ENCODE peak calls at places on chromosomes 12 and 14, in seven cellular contexts. T, L, E, Z, A, M and G are unnamed samples.

GRCh38 chr12:104494137-104494815 is 37.5 kb downstream of the CHST11 start:
- DNase-seq in T (no peak), L (no peak), E (peak), M (no peak), A (peak), Z (no peak), G (peak)

GRCh38 chr12:53219956-53220856 is 11.8 kb downstream of the RARG start:
- DNase-seq in A (peak), Z (no peak), M (peak), T (peak), L (no peak), E (peak), G (peak)

GRCh38 chr12:40569626-40570179 is 122.5 kb upstream of the CNTN1 start:
- DNase-seq in T (peak), M (no peak), Z (no peak), E (no peak), L (no peak), A (peak), G (no peak)

GRCh38 chr12:107436376-107436775 is 249.2 kb upstream of the PWP1 start:
- DNase-seq in T (peak), A (peak), Z (peak), M (no peak), L (peak), E (no peak), G (peak)

GRCh38 chr14:50410016-50410530 is 13.4 kb upstream of the CDKL1 start:
- DNase-seq in Z (no peak), M (no peak), L (no peak), T (no peak), E (no peak), A (no peak), G (no peak)

GRCh38 chr14:22386924-22387775 is 201.9 kb downstream of the DAD1 start:
- DNase-seq in M (no peak), L (no peak), E (peak), Z (peak), A (peak), T (peak), G (peak)

GRCh38 chr12:131589966-131590365 is 120.9 kb upstream of the SFSWAP start:
- DNase-seq in T (no peak), A (no peak), E (no peak), L (no peak), Z (no peak), M (no peak), G (no peak)

GRCh38 chr14:103187911-103188310 is 64.7 kb downstream of the TNFAIP2 start:
- DNase-seq in A (no peak), Z (no peak), T (no peak), E (no peak), M (no peak), L (no peak), G (no peak)

GRCh38 chr12:46386360-46386867 is 13.8 kb upstream of the SLC38A2 start:
- DNase-seq in L (peak), Z (peak), A (peak), T (peak), M (no peak), E (no peak), G (peak)

GRCh38 chr14:77458249-77458950 is 507 bp downstream of the AHSA1 start:
- DNase-seq in M (peak), E (no peak), L (no peak), A (peak), T (peak), Z (no peak), G (peak)

GRCh38 chr12:57770734-57771133 is 1.2 kb downstream of the METTL1 start:
- DNase-seq in T (no peak), L (no peak), M (no peak), A (no peak), E (no peak), Z (no peak), G (no peak)
- H3K4me3 ChIP-seq in T (peak), L (no peak), M (no peak), A (no peak), E (no peak), Z (no peak), G (no peak)

GRCh38 chr12:7907009-7907408 is 29.0 kb downstream of the SLC2A3 start:
- DNase-seq in M (peak), A (peak), L (no peak), Z (peak), T (peak), E (no peak), G (peak)
- TF ChIP-seq CTCF in M (no peak), A (peak), L (peak), Z (peak), T (peak), E (no peak), G (peak)

DNA sequence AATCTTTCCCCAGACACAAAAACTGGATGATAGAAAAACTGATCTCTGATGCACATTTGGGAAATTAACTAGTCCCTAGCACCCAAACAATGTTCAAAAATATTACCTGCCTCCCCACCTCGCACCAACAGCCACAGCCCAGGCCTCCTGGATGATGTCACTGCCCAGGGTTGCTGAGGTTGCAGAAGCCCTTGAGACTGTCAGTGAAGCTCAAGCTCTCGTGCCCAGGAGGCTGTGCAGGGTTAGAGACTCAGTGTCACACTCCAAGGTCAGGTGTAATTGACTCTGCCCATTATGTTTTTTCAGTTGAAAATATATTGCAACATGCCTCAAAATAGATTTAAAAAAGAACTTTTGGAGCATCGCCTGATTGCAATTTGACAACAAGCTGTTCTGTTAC is 72.2 kb downstream of the CMAS start:
- DNase-seq in E (no peak), A (no peak), T (no peak), Z (no peak), M (no peak), L (no peak), G (no peak)
- H3K4me3 ChIP-seq in E (no peak), A (no peak), T (no peak), Z (no peak), M (no peak), L (no peak), G (no peak)

DNA sequence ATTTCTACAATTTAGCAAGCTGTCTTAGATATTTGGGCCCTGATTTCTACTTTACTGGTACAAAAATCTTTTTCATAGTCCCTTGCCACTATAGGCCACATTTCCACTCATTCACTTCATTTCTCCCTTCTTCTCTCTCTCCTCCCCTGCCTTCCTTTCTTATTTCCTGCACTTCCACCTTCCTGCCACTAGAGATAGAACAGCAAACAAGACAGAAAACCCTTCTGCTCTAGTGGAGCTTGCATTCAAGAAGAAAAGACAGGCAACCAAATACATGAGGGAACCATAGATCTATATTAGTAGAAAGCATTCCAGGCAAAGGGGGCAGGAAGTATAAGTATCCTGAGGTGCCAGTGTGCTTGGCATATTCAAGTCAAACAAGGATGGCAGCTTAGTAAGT is 623.5 kb downstream of the FLRT2 start:
- DNase-seq in E (no peak), L (no peak), A (no peak), T (no peak), Z (no peak), M (no peak), G (no peak)
- TF ChIP-seq CTCF in E (no peak), L (no peak), A (no peak), T (peak), Z (no peak), M (no peak), G (peak)

DNA sequence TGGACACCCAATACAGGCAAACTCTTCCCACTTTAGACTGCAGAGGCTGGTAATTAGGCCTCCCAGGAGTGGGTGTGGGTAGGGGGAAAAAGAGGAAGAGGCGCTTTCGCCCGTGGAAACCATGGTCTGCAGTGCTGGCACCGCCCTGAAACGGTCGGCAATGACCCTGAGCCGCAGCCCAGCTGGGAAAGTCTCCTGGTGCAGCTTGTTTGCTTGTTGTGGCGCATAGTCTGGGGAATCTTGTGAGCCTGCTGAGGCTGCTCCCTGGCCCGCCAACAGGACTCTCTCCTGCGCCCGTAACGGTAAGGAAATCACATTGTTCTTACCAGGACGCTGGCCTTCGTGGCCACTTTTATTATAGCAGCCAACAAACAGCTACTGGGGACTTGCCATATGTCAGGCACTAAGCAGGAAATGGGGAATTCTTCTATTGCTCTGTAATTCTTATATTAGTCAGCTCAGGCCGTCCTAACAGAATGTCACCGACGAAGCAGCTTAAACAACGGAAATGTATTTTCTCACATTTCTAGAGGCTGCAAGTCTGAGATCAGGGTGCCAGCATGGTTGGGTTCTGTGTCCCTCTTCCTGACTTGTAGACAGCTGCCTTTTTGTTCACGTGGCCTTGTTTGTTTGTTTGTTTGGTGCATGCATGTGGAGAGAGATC is 52.5 kb upstream of the RIN3 start:
- DNase-seq in T (peak), A (peak), L (peak), Z (peak), E (peak), M (no peak), G (peak)
- H3K4me3 ChIP-seq in T (no peak), A (no peak), L (no peak), Z (no peak), E (no peak), M (no peak), G (no peak)

GRCh38 chr12:6271281-6271680 is 39.2 kb upstream of the PLEKHG6 start:
- DNase-seq in T (no peak), L (no peak), M (peak), A (no peak), Z (no peak), E (no peak), G (no peak)

GRCh38 chr12:6273931-6274687 is 36.4 kb upstream of the PLEKHG6 start:
- DNase-seq in E (no peak), Z (no peak), L (no peak), A (peak), M (peak), T (peak), G (no peak)

GRCh38 chr12:6275609-6276246 is 34.8 kb upstream of the PLEKHG6 start:
- DNase-seq in Z (no peak), L (no peak), E (no peak), A (no peak), T (no peak), M (peak), G (no peak)

GRCh38 chr12:6272300-6273208 is 37.9 kb upstream of the PLEKHG6 start:
- DNase-seq in L (no peak), A (no peak), M (peak), T (peak), Z (no peak), E (no peak), G (no peak)

GRCh38 chr12:6273209-6273928 is 37.1 kb upstream of the PLEKHG6 start:
- DNase-seq in Z (no peak), A (no peak), L (no peak), E (no peak), M (peak), T (no peak), G (no peak)
- TF ChIP-seq CTCF in Z (no peak), A (no peak), L (no peak), E (no peak), M (no peak), T (no peak), G (peak)

DNA sequence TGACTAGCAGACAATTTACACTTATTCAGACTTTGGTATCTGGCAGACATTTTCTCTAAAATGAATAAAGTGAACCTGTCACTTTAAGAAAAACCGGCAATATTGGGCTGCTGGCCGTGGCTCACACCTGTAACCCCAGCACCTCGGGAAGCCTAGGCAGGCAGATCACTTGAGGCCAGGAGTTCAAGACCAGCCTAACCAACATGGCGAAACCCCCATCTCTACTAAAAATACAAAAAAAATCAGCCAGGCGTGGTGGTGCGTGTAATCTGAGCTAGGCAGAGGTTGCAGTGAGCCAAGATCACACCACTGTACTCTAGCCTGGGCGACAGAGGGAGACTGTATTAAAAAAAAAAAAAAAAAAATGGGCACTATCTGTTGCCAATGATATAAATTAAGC is 11.5 kb downstream of the DUSP16 start:
- DNase-seq in E (no peak), A (no peak), L (no peak), Z (no peak), M (no peak), T (no peak), G (no peak)
- H3K4me3 ChIP-seq in E (no peak), A (no peak), L (no peak), Z (no peak), M (no peak), T (no peak), G (no peak)

DNA sequence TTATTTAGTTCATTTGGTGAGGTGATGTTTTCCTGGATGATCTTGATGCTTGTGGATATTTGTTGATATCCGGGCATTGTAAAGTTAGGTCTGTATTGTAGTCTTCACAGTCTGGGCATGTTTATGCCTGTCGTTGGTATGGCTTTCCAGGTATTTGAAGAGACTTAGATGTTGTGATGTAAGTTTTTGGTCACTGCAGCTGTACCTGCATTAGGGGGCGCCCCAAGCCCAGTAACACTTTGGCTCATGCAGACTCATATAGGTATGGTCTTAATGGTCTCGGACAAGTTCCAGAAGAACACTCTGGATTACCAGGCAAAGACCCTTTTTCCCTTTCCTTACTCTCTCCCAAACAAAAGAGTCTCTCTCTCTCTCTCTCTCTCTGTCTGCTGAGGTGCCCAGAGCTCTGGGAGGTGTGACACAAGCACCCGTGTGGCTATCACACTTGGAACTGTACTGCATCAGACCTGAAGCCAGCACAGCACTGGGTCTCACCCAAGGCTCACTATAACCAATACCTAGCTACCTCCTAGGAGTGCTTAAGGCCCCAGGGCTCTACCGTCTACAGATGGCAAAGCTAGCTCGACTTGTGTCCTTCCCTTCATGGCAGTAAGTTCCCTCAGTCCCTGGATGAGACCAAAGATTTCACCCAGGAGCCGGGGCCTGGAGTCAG is 425.8 kb upstream of the ATXN7L3B start:
- DNase-seq in A (peak), L (no peak), M (no peak), Z (no peak), T (peak), E (no peak), G (peak)
- TF ChIP-seq CTCF in A (no peak), L (no peak), M (no peak), Z (peak), T (peak), E (no peak), G (peak)